ENCODE peak calls at places on chromosomes 7 and 10, in seven cellular contexts. One of them, this sample, is unnamed.

GRCh38 chr7:120684463-120684862 is 173.5 kb downstream of the TSPAN12 start:
- DNase-seq in uterus: no peak
- DNase-seq in OCI-LY7: no peak
- DNase-seq in upper lobe of right lung: no peak
- DNase-seq in astrocyte: no peak
- DNase-seq in fibroblast of mammary gland: no peak
- DNase-seq in heart left ventricle: no peak
- DNase-seq in this sample: no peak

GRCh38 chr10:62648941-62649340 is 155.6 kb upstream of the ADO start:
- DNase-seq in uterus: no peak
- DNase-seq in OCI-LY7: peak
- DNase-seq in upper lobe of right lung: no peak
- DNase-seq in astrocyte: no peak
- DNase-seq in fibroblast of mammary gland: no peak
- DNase-seq in heart left ventricle: no peak
- DNase-seq in this sample: no peak

GRCh38 chr7:140640060-140640611 is 477 bp downstream of the DENND2A start:
- DNase-seq in uterus: peak
- DNase-seq in OCI-LY7: no peak
- DNase-seq in upper lobe of right lung: peak
- DNase-seq in astrocyte: peak
- DNase-seq in fibroblast of mammary gland: no peak
- DNase-seq in heart left ventricle: peak
- DNase-seq in this sample: peak

GRCh38 chr7:30301751-30302150 is 17.4 kb downstream of the ZNRF2 start:
- DNase-seq in uterus: no peak
- DNase-seq in OCI-LY7: no peak
- DNase-seq in upper lobe of right lung: no peak
- DNase-seq in astrocyte: no peak
- DNase-seq in fibroblast of mammary gland: no peak
- DNase-seq in heart left ventricle: no peak
- DNase-seq in this sample: no peak

GRCh38 chr10:49737474-49738201 is 24.5 kb downstream of the OGDHL start:
- DNase-seq in uterus: no peak
- DNase-seq in OCI-LY7: no peak
- DNase-seq in upper lobe of right lung: peak
- DNase-seq in astrocyte: no peak
- DNase-seq in fibroblast of mammary gland: no peak
- DNase-seq in heart left ventricle: no peak
- DNase-seq in this sample: no peak

GRCh38 chr10:21727452-21728168 is 193.6 kb downstream of the MLLT10 start:
- DNase-seq in uterus: no peak
- DNase-seq in OCI-LY7: no peak
- DNase-seq in upper lobe of right lung: no peak
- DNase-seq in astrocyte: peak
- DNase-seq in fibroblast of mammary gland: no peak
- DNase-seq in heart left ventricle: no peak
- DNase-seq in this sample: no peak

GRCh38 chr7:116367171-116367813 is 132.2 kb upstream of the CAV2 start:
- DNase-seq in uterus: no peak
- DNase-seq in OCI-LY7: no peak
- DNase-seq in upper lobe of right lung: no peak
- DNase-seq in astrocyte: no peak
- DNase-seq in fibroblast of mammary gland: no peak
- DNase-seq in heart left ventricle: no peak
- DNase-seq in this sample: no peak

GRCh38 chr10:70676511-70676910 is 4.2 kb downstream of the ADAMTS14 start:
- DNase-seq in uterus: no peak
- DNase-seq in OCI-LY7: no peak
- DNase-seq in upper lobe of right lung: no peak
- DNase-seq in astrocyte: no peak
- DNase-seq in fibroblast of mammary gland: no peak
- DNase-seq in heart left ventricle: no peak
- DNase-seq in this sample: no peak

GRCh38 chr7:132183822-132184380 is 392.4 kb downstream of the PLXNA4 start:
- DNase-seq in uterus: no peak
- DNase-seq in OCI-LY7: no peak
- DNase-seq in upper lobe of right lung: no peak
- DNase-seq in astrocyte: no peak
- DNase-seq in fibroblast of mammary gland: no peak
- DNase-seq in heart left ventricle: no peak
- DNase-seq in this sample: no peak

GRCh38 chr7:71236488-71237179 is 104.7 kb downstream of the GALNT17 start:
- DNase-seq in uterus: no peak
- DNase-seq in OCI-LY7: no peak
- DNase-seq in upper lobe of right lung: no peak
- DNase-seq in astrocyte: no peak
- DNase-seq in fibroblast of mammary gland: no peak
- DNase-seq in heart left ventricle: no peak
- DNase-seq in this sample: no peak

GRCh38 chr7:71235263-71235662 is 103.3 kb downstream of the GALNT17 start:
- DNase-seq in uterus: no peak
- DNase-seq in OCI-LY7: no peak
- DNase-seq in upper lobe of right lung: no peak
- DNase-seq in astrocyte: no peak
- DNase-seq in fibroblast of mammary gland: no peak
- DNase-seq in heart left ventricle: no peak
- DNase-seq in this sample: no peak

GRCh38 chr7:71238541-71238940 is 106.6 kb downstream of the GALNT17 start:
- DNase-seq in uterus: no peak
- DNase-seq in OCI-LY7: no peak
- DNase-seq in upper lobe of right lung: no peak
- DNase-seq in astrocyte: no peak
- DNase-seq in fibroblast of mammary gland: no peak
- DNase-seq in heart left ventricle: no peak
- DNase-seq in this sample: no peak

GRCh38 chr7:71239517-71239916 is 107.6 kb downstream of the GALNT17 start:
- DNase-seq in uterus: no peak
- DNase-seq in OCI-LY7: no peak
- DNase-seq in upper lobe of right lung: no peak
- DNase-seq in astrocyte: no peak
- DNase-seq in fibroblast of mammary gland: no peak
- DNase-seq in heart left ventricle: peak
- DNase-seq in this sample: no peak

GRCh38 chr7:71237945-71238344 is 106.0 kb downstream of the GALNT17 start:
- DNase-seq in uterus: peak
- DNase-seq in OCI-LY7: no peak
- DNase-seq in upper lobe of right lung: no peak
- DNase-seq in astrocyte: no peak
- DNase-seq in fibroblast of mammary gland: no peak
- DNase-seq in heart left ventricle: peak
- DNase-seq in this sample: no peak
- TF ChIP-seq CTCF in uterus: peak
- TF ChIP-seq CTCF in OCI-LY7: no peak
- TF ChIP-seq CTCF in upper lobe of right lung: no peak
- TF ChIP-seq CTCF in astrocyte: no peak
- TF ChIP-seq CTCF in fibroblast of mammary gland: no peak
- TF ChIP-seq CTCF in heart left ventricle: peak
- TF ChIP-seq CTCF in this sample: no peak

GRCh38 chr10:117860135-117860534 is 186.6 kb downstream of the RAB11FIP2 start:
- DNase-seq in uterus: no peak
- DNase-seq in OCI-LY7: no peak
- DNase-seq in upper lobe of right lung: no peak
- DNase-seq in astrocyte: no peak
- DNase-seq in fibroblast of mammary gland: no peak
- DNase-seq in heart left ventricle: no peak
- DNase-seq in this sample: no peak

GRCh38 chr10:117865945-117866344 is 180.8 kb downstream of the RAB11FIP2 start:
- DNase-seq in uterus: no peak
- DNase-seq in OCI-LY7: no peak
- DNase-seq in upper lobe of right lung: no peak
- DNase-seq in astrocyte: no peak
- DNase-seq in fibroblast of mammary gland: no peak
- DNase-seq in heart left ventricle: no peak
- DNase-seq in this sample: no peak

DNA sequence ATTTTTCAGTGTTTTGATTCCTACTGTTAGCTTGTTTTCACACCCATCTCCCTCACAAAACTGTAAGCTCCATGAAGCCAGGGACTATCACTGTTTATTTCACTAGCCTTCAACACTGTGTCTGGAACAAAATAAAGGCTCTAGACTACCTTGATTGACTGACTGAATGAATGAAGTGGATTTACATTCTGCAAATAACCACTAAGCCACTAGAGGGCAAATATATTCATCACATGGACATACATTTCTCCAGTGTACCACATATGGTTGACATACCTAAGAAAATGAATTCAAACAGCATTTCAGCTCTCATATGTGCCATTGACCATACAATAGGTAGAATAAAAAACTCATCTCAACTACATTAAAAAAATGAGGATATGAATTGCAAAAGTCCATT is 185.9 kb downstream of the RAB11FIP2 start:
- DNase-seq in uterus: no peak
- DNase-seq in OCI-LY7: peak
- DNase-seq in upper lobe of right lung: no peak
- DNase-seq in astrocyte: no peak
- DNase-seq in fibroblast of mammary gland: peak
- DNase-seq in heart left ventricle: no peak
- DNase-seq in this sample: peak
- TF ChIP-seq CTCF in uterus: no peak
- TF ChIP-seq CTCF in OCI-LY7: peak
- TF ChIP-seq CTCF in upper lobe of right lung: no peak
- TF ChIP-seq CTCF in astrocyte: peak
- TF ChIP-seq CTCF in fibroblast of mammary gland: peak
- TF ChIP-seq CTCF in heart left ventricle: peak
- TF ChIP-seq CTCF in this sample: peak

GRCh38 chr7:123366991-123367390 is 167.2 kb upstream of the SLC13A1 start:
- DNase-seq in uterus: no peak
- DNase-seq in OCI-LY7: no peak
- DNase-seq in upper lobe of right lung: no peak
- DNase-seq in astrocyte: no peak
- DNase-seq in fibroblast of mammary gland: no peak
- DNase-seq in heart left ventricle: no peak
- DNase-seq in this sample: no peak

GRCh38 chr7:123372368-123372767 is 162.0 kb downstream of the IQUB start:
- DNase-seq in uterus: no peak
- DNase-seq in OCI-LY7: no peak
- DNase-seq in upper lobe of right lung: no peak
- DNase-seq in astrocyte: no peak
- DNase-seq in fibroblast of mammary gland: no peak
- DNase-seq in heart left ventricle: no peak
- DNase-seq in this sample: peak

DNA sequence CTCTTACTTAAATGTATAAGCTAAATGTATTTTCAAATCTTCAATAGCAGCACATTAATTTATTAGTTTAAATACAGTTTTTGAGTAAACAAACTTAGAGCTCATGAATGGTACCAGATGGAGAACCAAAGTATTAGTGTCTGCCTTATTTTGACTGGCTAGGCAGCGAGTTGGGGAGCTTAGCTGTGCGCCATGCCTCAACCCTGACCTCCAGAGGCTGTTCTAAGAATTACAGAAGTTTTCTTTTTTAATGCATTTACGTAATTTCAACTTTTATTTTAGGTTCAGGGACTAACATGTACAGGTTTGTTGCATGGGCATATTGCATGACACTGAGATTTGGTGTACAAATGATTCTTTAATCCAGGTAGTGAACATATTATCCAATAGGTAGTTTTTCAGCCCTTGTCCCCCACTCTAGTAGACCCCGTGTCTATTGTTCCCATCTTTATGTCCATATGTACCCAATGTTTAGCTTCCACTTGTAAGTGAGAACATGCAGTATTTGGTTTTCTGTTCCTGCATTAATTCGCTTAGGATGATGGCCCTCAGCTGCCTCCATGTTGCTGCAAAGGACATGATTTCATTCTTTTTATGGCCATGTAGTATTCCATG is 166.8 kb downstream of the IQUB start:
- DNase-seq in uterus: no peak
- DNase-seq in OCI-LY7: peak
- DNase-seq in upper lobe of right lung: no peak
- DNase-seq in astrocyte: no peak
- DNase-seq in fibroblast of mammary gland: peak
- DNase-seq in heart left ventricle: no peak
- DNase-seq in this sample: peak
- TF ChIP-seq CTCF in uterus: peak
- TF ChIP-seq CTCF in OCI-LY7: peak
- TF ChIP-seq CTCF in upper lobe of right lung: peak
- TF ChIP-seq CTCF in astrocyte: peak
- TF ChIP-seq CTCF in fibroblast of mammary gland: peak
- TF ChIP-seq CTCF in heart left ventricle: peak
- TF ChIP-seq CTCF in this sample: peak

GRCh38 chr10:116905845-116906210 is 56.5 kb downstream of the ENO4 start:
- DNase-seq in uterus: no peak
- DNase-seq in OCI-LY7: no peak
- DNase-seq in upper lobe of right lung: no peak
- DNase-seq in astrocyte: no peak
- DNase-seq in fibroblast of mammary gland: no peak
- DNase-seq in heart left ventricle: no peak
- DNase-seq in this sample: no peak

GRCh38 chr10:116907588-116907987 is 58.3 kb downstream of the ENO4 start:
- DNase-seq in uterus: no peak
- DNase-seq in OCI-LY7: no peak
- DNase-seq in upper lobe of right lung: no peak
- DNase-seq in astrocyte: no peak
- DNase-seq in fibroblast of mammary gland: no peak
- DNase-seq in heart left ventricle: no peak
- DNase-seq in this sample: no peak

GRCh38 chr10:116910924-116911323 is 61.6 kb downstream of the ENO4 start:
- DNase-seq in uterus: no peak
- DNase-seq in OCI-LY7: no peak
- DNase-seq in upper lobe of right lung: no peak
- DNase-seq in astrocyte: no peak
- DNase-seq in fibroblast of mammary gland: no peak
- DNase-seq in heart left ventricle: no peak
- DNase-seq in this sample: no peak

GRCh38 chr10:116912162-116912561 is 62.9 kb downstream of the ENO4 start:
- DNase-seq in uterus: no peak
- DNase-seq in OCI-LY7: no peak
- DNase-seq in upper lobe of right lung: no peak
- DNase-seq in astrocyte: no peak
- DNase-seq in fibroblast of mammary gland: no peak
- DNase-seq in heart left ventricle: no peak
- DNase-seq in this sample: no peak

DNA sequence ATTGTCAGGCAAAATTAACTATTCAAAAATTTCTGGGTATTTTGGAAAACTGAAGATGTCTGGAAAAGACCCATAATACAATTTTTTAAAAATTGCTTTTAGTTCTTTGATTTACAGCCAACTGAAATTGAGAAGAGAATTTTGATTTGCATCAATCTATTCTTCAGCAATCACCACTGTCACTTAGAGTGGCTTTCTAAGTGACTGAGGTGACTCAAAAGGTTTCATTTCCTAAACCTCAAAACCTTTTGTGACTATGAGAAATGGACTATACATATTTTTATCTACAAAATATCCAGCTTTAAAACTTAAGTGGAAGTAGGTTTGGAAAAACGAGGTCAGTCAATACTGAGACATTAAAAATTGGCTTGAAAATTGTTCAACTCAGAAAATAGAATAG is 60.0 kb downstream of the ENO4 start:
- DNase-seq in uterus: no peak
- DNase-seq in OCI-LY7: no peak
- DNase-seq in upper lobe of right lung: no peak
- DNase-seq in astrocyte: no peak
- DNase-seq in fibroblast of mammary gland: no peak
- DNase-seq in heart left ventricle: no peak
- DNase-seq in this sample: no peak
- TF ChIP-seq CTCF in uterus: no peak
- TF ChIP-seq CTCF in OCI-LY7: no peak
- TF ChIP-seq CTCF in upper lobe of right lung: no peak
- TF ChIP-seq CTCF in astrocyte: no peak
- TF ChIP-seq CTCF in fibroblast of mammary gland: no peak
- TF ChIP-seq CTCF in heart left ventricle: no peak
- TF ChIP-seq CTCF in this sample: no peak

GRCh38 chr10:121927841-121928527 is at the start of gene ATE1:
- DNase-seq in uterus: peak
- DNase-seq in OCI-LY7: peak
- DNase-seq in upper lobe of right lung: peak
- DNase-seq in astrocyte: peak
- DNase-seq in fibroblast of mammary gland: peak
- DNase-seq in heart left ventricle: peak
- DNase-seq in this sample: peak
- TF ChIP-seq CTCF in uterus: peak
- TF ChIP-seq CTCF in OCI-LY7: no peak
- TF ChIP-seq CTCF in upper lobe of right lung: no peak
- TF ChIP-seq CTCF in astrocyte: no peak
- TF ChIP-seq CTCF in fibroblast of mammary gland: no peak
- TF ChIP-seq CTCF in heart left ventricle: peak
- TF ChIP-seq CTCF in this sample: no peak

This sample was measured in fibroblast of pulmonary artery.